ENCODE peak calls at places on chromosomes 4 and X, in six cellular contexts. M is GM12878, W is H1, U is HepG2, Y is GM12891, D is K562. K is an unnamed sample.

GRCh38 chrX:45843518-45843917 is 642.8 kb upstream of the DIPK2B start:
- DNase-seq in M (no peak), W (no peak), U (no peak), Y (no peak), D (no peak), K (no peak)

GRCh38 chr4:175971393-175972179 is 94.1 kb upstream of the WDR17 start:
- DNase-seq in M (no peak), W (no peak), U (no peak), Y (no peak), D (no peak), K (no peak)

GRCh38 chr4:123217676-123218075 is 178.9 kb upstream of the SPRY1 start:
- DNase-seq in M (no peak), W (no peak), U (no peak), Y (no peak), D (no peak), K (no peak)

GRCh38 chr4:183345261-183345660 is 23.0 kb upstream of the CLDN24 start:
- DNase-seq in M (no peak), W (no peak), U (no peak), Y (no peak), D (no peak), K (no peak)

GRCh38 chr4:100017627-100018310 is 67.7 kb upstream of the H2AZ1 start:
- DNase-seq in M (no peak), W (no peak), U (no peak), Y (no peak), D (no peak), K (no peak)

GRCh38 chrX:2374086-2374485 is 126.7 kb downstream of the DHRSX start:
- DNase-seq in M (no peak), W (no peak), U (no peak), Y (no peak), D (no peak), K (no peak)

GRCh38 chrX:6810796-6811195 is 275.9 kb upstream of the VCX3A start:
- DNase-seq in M (no peak), W (no peak), U (no peak), Y (no peak), D (no peak), K (no peak)

GRCh38 chr4:140702096-140702757 is 54.0 kb downstream of the TBC1D9 start:
- DNase-seq in M (no peak), W (no peak), U (no peak), Y (no peak), D (no peak), K (no peak)

GRCh38 chr4:122045533-122045932 is 93.7 kb upstream of the TRPC3 start:
- DNase-seq in M (no peak), W (no peak), U (peak), Y (no peak), D (no peak), K (no peak)

GRCh38 chr4:16001484-16001858 is 38.5 kb upstream of the FGFBP2 start:
- DNase-seq in M (peak), W (peak), U (peak), Y (peak), D (peak), K (peak)

GRCh38 chr4:176187610-176188009 is 7.8 kb downstream of the SPATA4 start:
- DNase-seq in M (no peak), W (no peak), U (peak), Y (no peak), D (no peak), K (no peak)

GRCh38 chr4:119124314-119124713 is 11.3 kb upstream of the MYOZ2 start:
- DNase-seq in M (no peak), W (no peak), U (no peak), Y (no peak), D (no peak), K (no peak)

GRCh38 chr4:119116925-119117900 is 18.4 kb upstream of the MYOZ2 start:
- DNase-seq in M (no peak), W (no peak), U (no peak), Y (no peak), D (no peak), K (no peak)

GRCh38 chr4:119113033-119113655 is 22.5 kb upstream of the MYOZ2 start:
- DNase-seq in M (no peak), W (no peak), U (no peak), Y (no peak), D (no peak), K (no peak)

GRCh38 chr4:119116021-119116420 is 19.6 kb upstream of the MYOZ2 start:
- DNase-seq in M (no peak), W (no peak), U (no peak), Y (no peak), D (no peak), K (no peak)

DNA sequence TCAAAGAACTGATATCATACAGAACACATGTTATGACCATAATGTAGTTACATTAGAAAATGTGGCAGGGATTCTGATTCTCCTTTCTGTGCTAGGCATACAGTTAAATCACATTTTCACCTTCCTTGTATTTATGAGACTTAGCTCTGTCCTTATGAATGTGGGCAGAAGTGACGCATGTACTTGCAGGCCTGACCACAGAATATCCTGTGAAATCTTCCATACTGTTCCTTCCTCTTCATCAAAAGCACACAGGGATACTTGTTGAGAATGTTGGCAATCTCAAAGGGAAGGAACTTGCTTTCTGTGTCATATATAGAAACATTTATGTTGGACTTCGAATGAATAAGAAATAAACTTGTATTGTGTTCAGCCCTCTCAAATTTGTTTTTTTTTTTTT is 17.2 kb upstream of the MYOZ2 start:
- DNase-seq in M (no peak), W (no peak), U (no peak), Y (no peak), D (no peak), K (no peak)
- TF ChIP-seq TAF1 in M (no peak), W (no peak), U (no peak), Y (no peak), D (no peak), K (no peak)

GRCh38 chr4:70903282-70903603 is 1.1 kb downstream of the MOB1B start:
- DNase-seq in M (no peak), W (no peak), U (no peak), Y (no peak), D (peak), K (no peak)

GRCh38 chr4:70901607-70901983 is 574 bp upstream of the MOB1B start:
- DNase-seq in M (no peak), W (no peak), U (peak), Y (no peak), D (no peak), K (no peak)

GRCh38 chr4:70902577-70903281 is 560 bp downstream of the MOB1B start:
- DNase-seq in M (no peak), W (no peak), U (no peak), Y (peak), D (peak), K (peak)

GRCh38 chr4:70901984-70902576 is at the start of gene MOB1B:
- DNase-seq in M (peak), W (peak), U (peak), Y (peak), D (peak), K (peak)
- TF ChIP-seq POLR2AphosphoS5 in M (peak), W (peak), U (peak), Y (no peak), D (peak), K (peak)

DNA sequence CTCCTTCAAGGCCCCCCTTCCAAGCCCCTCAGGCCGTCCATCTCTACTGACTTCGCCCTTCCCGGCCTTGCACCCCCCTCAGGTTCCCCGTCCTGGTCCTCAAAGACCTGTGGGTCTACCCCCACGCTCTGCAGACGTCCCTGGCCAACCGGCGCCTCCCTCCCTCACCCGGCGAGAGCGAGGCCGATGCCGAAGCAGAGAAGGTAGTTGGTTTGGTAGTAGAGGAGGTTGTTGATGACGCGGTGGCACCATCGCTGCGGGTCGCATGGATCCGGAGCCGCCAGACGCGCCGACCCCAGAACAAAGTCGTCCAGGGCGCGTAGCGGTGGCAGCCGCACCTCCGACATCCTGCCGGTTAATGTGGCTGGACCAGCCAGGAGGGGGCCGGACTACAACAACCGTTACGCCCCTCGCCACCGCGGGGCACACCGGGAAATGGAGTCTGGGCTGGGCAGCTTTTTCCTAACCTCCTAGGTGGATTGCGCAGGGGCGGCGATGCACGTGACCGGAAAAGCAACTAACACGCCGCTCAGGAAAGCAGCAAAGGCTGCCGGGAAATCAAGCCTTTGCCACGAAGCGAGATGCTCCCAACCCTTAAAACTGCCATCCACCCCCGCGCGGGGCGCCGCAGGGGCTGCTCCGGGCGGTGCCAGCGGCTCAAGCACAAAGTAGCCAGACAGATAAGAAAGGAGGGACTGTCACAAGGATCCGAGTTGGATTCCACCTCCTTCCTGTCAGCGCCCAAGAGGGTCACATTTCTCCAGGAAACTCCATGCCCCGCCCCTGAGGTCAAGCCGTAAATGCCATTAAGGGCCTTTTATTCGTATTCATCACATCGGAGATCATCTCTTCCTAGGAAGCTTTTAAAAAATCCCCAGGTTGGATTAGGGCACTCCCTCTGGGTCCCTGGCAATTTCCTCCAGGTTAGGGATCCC is at the start of gene PRAF2:
- DNase-seq in M (peak), W (peak), U (no peak), Y (peak), D (no peak), K (peak)
- TF ChIP-seq POLR2A in M (peak), W (peak), U (no peak), Y (peak), D (no peak), K (peak)

GRCh38 chrX:139542652-139543051 is 12.1 kb downstream of the F9 start:
- DNase-seq in M (no peak), W (no peak), U (no peak), Y (no peak), D (no peak), K (no peak)
- TF ChIP-seq TAF1 in M (no peak), W (no peak), U (no peak), Y (no peak), D (no peak), K (no peak)

DNA sequence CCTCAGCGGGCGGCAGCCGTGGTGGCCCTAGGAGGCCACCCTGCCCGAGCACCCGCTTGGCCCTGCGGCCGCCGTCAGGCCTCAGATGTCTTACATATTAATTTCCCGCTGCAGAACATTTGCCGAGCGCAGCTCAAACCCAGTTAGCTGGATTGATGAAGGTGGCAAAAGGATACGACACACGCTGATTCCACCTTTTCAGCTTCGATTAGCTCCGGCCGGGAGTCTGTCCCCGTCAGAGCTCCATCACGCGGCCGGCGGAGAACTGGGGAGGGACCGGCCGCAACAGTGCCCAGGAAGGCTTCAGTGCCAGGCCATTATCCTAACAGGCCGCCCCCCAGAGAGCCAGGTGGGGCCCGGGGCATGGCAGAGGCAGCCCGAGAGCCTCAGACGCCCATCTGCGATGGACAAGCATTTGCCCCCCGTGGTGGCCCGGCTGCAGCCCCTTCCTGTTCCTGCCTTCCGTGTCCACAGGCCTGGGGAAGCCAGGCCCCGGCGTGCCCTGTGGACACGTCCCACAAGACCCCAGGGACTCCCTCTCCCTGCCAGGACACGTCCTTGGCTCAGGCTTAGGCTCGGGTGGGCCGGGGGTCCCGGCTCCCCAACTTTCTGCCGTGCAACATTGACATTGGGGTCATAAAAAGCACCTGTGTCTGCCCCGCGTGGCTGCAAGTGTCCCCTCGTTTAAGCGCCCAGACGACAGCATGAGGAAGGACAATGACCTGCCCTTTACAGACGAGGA is 133.8 kb upstream of the NKX1-1 start:
- DNase-seq in M (no peak), W (no peak), U (no peak), Y (no peak), D (no peak), K (no peak)
- TF ChIP-seq POLR2AphosphoS5 in M (no peak), W (no peak), U (no peak), Y (no peak), D (no peak), K (no peak)

GRCh38 chrX:150569155-150569477 is 695 bp downstream of the MTM1 start:
- DNase-seq in M (no peak), W (no peak), U (no peak), Y (no peak), D (no peak), K (no peak)

GRCh38 chrX:150570512-150570911 is 2.1 kb downstream of the MTM1 start:
- DNase-seq in M (no peak), W (no peak), U (peak), Y (no peak), D (no peak), K (no peak)

GRCh38 chrX:150567645-150568319 is 639 bp upstream of the MTM1 start:
- DNase-seq in M (no peak), W (no peak), U (no peak), Y (no peak), D (no peak), K (no peak)

GRCh38 chrX:150566734-150567182 is 1.7 kb upstream of the MTM1 start:
- DNase-seq in M (no peak), W (no peak), U (no peak), Y (no peak), D (no peak), K (no peak)

DNA sequence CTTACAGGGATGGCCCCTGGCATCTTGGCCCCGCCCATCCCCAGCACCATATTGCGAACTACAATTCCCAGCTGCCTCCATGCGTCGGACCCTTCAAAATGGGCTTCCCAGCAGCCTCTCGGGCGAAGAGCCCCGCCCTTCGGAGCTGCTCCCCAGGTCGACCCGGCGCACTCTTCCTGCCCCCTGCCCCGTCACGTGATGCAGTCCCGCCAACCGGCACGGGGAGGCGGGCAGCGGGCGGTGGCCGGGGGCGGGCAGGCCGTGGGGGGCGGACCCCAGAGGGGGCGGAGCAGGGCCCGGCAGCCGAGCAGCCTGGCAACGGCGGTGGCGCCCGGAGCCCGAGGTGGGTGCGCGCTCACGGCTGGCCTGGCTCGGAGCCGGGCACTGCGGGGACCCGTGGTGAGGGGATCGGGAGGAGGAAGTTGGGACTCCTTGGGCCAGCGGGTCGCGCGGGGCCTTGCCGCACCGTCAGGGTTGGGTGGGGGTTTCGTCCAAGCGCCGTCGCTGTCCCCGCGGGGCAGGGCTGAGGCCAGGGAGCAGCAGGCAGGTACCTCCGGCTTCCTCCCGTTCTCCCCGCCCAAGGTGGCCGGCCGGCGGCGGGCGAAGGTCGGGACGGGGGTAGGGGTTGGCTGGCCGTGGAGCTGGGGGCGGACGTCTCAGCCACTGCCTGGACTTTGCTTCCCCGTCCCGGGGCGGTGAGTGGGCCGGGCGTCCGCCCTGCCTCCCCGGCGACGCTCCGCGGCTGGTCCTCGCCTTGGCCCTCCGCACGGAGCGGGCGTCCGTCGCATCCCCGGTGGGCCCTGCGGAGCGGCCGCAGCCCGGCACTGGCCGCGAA is at the start of gene MTM1:
- DNase-seq in M (peak), W (peak), U (peak), Y (peak), D (peak), K (peak)
- TF ChIP-seq POLR2A in M (peak), W (no peak), U (peak), Y (no peak), D (no peak), K (peak)